ENCODE peak calls at places on chromosomes 7 and 10, in four cellular contexts. Z is A549, L is small intestine, N is T47D. X is an unnamed sample.

GRCh38 chr7:44292876-44293560 is 32.4 kb downstream of the CAMK2B start:
- DNase-seq in Z (no peak), L (no peak), N (no peak), X (no peak)

GRCh38 chr7:46671108-46671769 is 750.2 kb upstream of the IGFBP3 start:
- DNase-seq in Z (no peak), L (no peak), N (no peak), X (no peak)

GRCh38 chr7:115410972-115411686 is 489.2 kb downstream of the MDFIC start:
- DNase-seq in Z (no peak), L (no peak), N (no peak), X (no peak)

GRCh38 chr7:1576521-1577253 is 6.9 kb upstream of the PSMG3 start:
- DNase-seq in Z (no peak), L (no peak), N (no peak), X (no peak)

GRCh38 chr7:32039000-32039756 is 31.0 kb downstream of the PDE1C start:
- DNase-seq in Z (peak; percentile 78), L (no peak), N (no peak), X (no peak)

GRCh38 chr7:23001610-23002009 is 12.3 kb downstream of the HYCC1 start:
- DNase-seq in Z (no peak), L (no peak), N (no peak), X (no peak)

GRCh38 chr10:13062813-13063212 is 37.1 kb upstream of the OPTN start:
- DNase-seq in Z (no peak), L (no peak), N (no peak), X (no peak)

GRCh38 chr7:140310337-140311002 is 87.9 kb downstream of the SLC37A3 start:
- DNase-seq in Z (no peak), L (no peak), N (peak; percentile 92), X (no peak)

GRCh38 chr10:43843331-43844101 is 194.8 kb upstream of the ZNF32 start:
- DNase-seq in Z (no peak), L (no peak), N (no peak), X (no peak)

GRCh38 chr10:71216751-71217265 is 4.4 kb downstream of the UNC5B start:
- DNase-seq in Z (no peak), L (no peak), N (no peak), X (no peak)

GRCh38 chr7:22563115-22563514 is 63.1 kb upstream of the STEAP1B start:
- DNase-seq in Z (no peak), L (no peak), N (no peak), X (no peak)

GRCh38 chr10:123262456-123262855 is 108.3 kb downstream of the BUB3 start:
- DNase-seq in Z (no peak), L (no peak), N (no peak), X (no peak)

GRCh38 chr7:45088821-45089313 is at the start of gene NACAD:
- DNase-seq in Z (no peak), L (no peak), N (no peak), X (peak; percentile 46)

GRCh38 chr7:157694389-157694665 is 357.5 kb downstream of the DNAJB6 start:
- DNase-seq in Z (no peak), L (no peak), N (no peak), X (no peak)

GRCh38 chr7:2000153-2000687 is 232.5 kb downstream of the MAD1L1 start:
- DNase-seq in Z (no peak), L (no peak), N (no peak), X (no peak)

GRCh38 chr10:111504376-111504775 is 427.5 kb downstream of the ADRA2A start:
- DNase-seq in Z (no peak), L (no peak), N (no peak), X (no peak)

GRCh38 chr7:150406565-150407421 is 27.7 kb downstream of the ZNF775 start:
- DNase-seq in Z (no peak), L (peak; percentile 76), N (no peak), X (no peak)

GRCh38 chr7:101575168-101575567 is 53.9 kb downstream of the MYL10 start:
- DNase-seq in Z (no peak), L (no peak), N (peak; percentile 79), X (no peak)

GRCh38 chr7:101146-101545 is 91.2 kb upstream of the FAM20C start:
- DNase-seq in Z (no peak), L (no peak), N (no peak), X (no peak)

GRCh38 chr10:99395750-99396445 is 34.5 kb downstream of the GOT1 start:
- DNase-seq in Z (no peak), L (no peak), N (peak; percentile 80), X (no peak)

GRCh38 chr10:96991313-96991841 is 159.3 kb downstream of the LCOR start:
- DNase-seq in Z (no peak), L (no peak), N (no peak), X (no peak)

GRCh38 chr10:69692891-69693290 is 62.8 kb downstream of the FAM241B start:
- DNase-seq in Z (no peak), L (no peak), N (no peak), X (no peak)

GRCh38 chr10:21989453-21990154 is 13.9 kb downstream of the DNAJC1 start:
- DNase-seq in Z (peak; percentile 74), L (peak; percentile 56), N (peak; percentile 60), X (peak; percentile 3)

GRCh38 chr7:141455686-141456085 is 95.5 kb upstream of the AGK start:
- DNase-seq in Z (no peak), L (no peak), N (no peak), X (no peak)

GRCh38 chr7:1225462-1226154 is 7.1 kb upstream of the UNCX start:
- DNase-seq in Z (no peak), L (no peak), N (no peak), X (peak; percentile 40)

GRCh38 chr7:141354251-141354650 is 197.0 kb upstream of the AGK start:
- DNase-seq in Z (no peak), L (no peak), N (no peak), X (no peak)

GRCh38 chr10:104120512-104120902 is 1.5 kb upstream of the SFR1 start:
- DNase-seq in Z (no peak), L (no peak), N (no peak), X (no peak)

GRCh38 chr10:58970160-58970915 is 206.1 kb upstream of the PHYHIPL start:
- DNase-seq in Z (no peak), L (no peak), N (no peak), X (no peak)

GRCh38 chr7:1019789-1020610 is 24.3 kb upstream of the GPR146 start:
- DNase-seq in Z (no peak), L (no peak), N (no peak), X (no peak)